ENCODE peak calls at places on chromosomes 11 and 22, in eight cellular contexts. J is BJ, G is T-cell, C is transverse colon, E is dermis blood vessel endothelial cell, W is left cardiac atrium, T is RWPE1, U is GM03348. D is an unnamed sample.

GRCh38 chr11:103395612-103396011 is 286.4 kb downstream of the DYNC2H1 start:
- DNase-seq in C (no peak), J (no peak), T (peak), E (peak), W (no peak), G (no peak), U (peak), D (peak)

GRCh38 chr11:1863352-1864215 is 10.7 kb downstream of the LSP1 start:
- DNase-seq in T (peak), C (peak), E (peak), G (no peak), U (peak), J (peak), W (peak), D (no peak)

GRCh38 chr22:37189011-37189466 is 992 bp upstream of the C1QTNF6 start:
- DNase-seq in J (no peak), G (no peak), W (peak), T (no peak), U (no peak), C (no peak), E (peak), D (no peak)

GRCh38 chr22:47690166-47690565 is 927.7 kb downstream of the TBC1D22A start:
- DNase-seq in W (no peak), E (no peak), C (no peak), G (no peak), J (no peak), U (no peak), T (no peak), D (no peak)

GRCh38 chr11:45590743-45591142 is 74.7 kb downstream of the CHST1 start:
- DNase-seq in J (no peak), T (no peak), E (peak), W (peak), C (no peak), G (no peak), U (no peak), D (no peak)

GRCh38 chr11:116696381-116696941 is 76.3 kb downstream of the BUD13 start:
- DNase-seq in U (no peak), J (no peak), G (no peak), W (no peak), E (no peak), T (no peak), C (no peak), D (no peak)

GRCh38 chr11:129259950-129260349 is 67.8 kb upstream of the ARHGAP32 start:
- DNase-seq in W (no peak), J (no peak), U (no peak), E (no peak), G (no peak), T (no peak), C (no peak), D (no peak)

GRCh38 chr11:65488273-65489058 is 10.4 kb upstream of the MALAT1 start:
- DNase-seq in T (no peak), G (no peak), U (no peak), J (no peak), W (peak), E (peak), C (peak), D (no peak)

GRCh38 chr11:17512101-17512500 is 32.1 kb downstream of the USH1C start:
- DNase-seq in G (no peak), T (no peak), W (no peak), C (no peak), U (no peak), J (no peak), E (no peak), D (no peak)

GRCh38 chr11:127564803-127565202 is 564.2 kb upstream of the KIRREL3 start:
- DNase-seq in C (no peak), E (no peak), J (no peak), W (no peak), T (no peak), G (no peak), U (no peak), D (no peak)

GRCh38 chr11:94185387-94186084 is 56.9 kb downstream of the PANX1 start:
- DNase-seq in W (no peak), C (no peak), G (no peak), E (no peak), T (no peak), U (peak), J (peak), D (no peak)

GRCh38 chr22:34971456-34971855 is 94.5 kb upstream of the ISX start:
- DNase-seq in C (no peak), G (no peak), J (no peak), W (no peak), T (no peak), E (no peak), U (no peak), D (no peak)

GRCh38 chr22:29382575-29383328 is 5.6 kb downstream of the AP1B1 start:
- DNase-seq in J (no peak), G (no peak), U (no peak), W (no peak), C (peak), E (peak), T (no peak), D (no peak)

GRCh38 chr11:70545626-70545945 is 147.3 kb downstream of the CTTN start:
- DNase-seq in G (no peak), E (no peak), T (no peak), J (no peak), U (no peak), W (no peak), C (no peak), D (no peak)

GRCh38 chr11:128575174-128575955 is 12.0 kb downstream of the ETS1 start:
- DNase-seq in U (no peak), E (no peak), G (no peak), C (no peak), W (no peak), J (no peak), T (no peak), D (no peak)

GRCh38 chr11:45556851-45557707 is 108.3 kb downstream of the CHST1 start:
- DNase-seq in W (no peak), E (no peak), U (no peak), C (no peak), T (peak), J (no peak), G (no peak), D (no peak)

GRCh38 chr11:66015936-66016792 is 4.4 kb downstream of the CST6 start:
- DNase-seq in W (no peak), C (no peak), T (no peak), U (no peak), J (no peak), G (no peak), E (no peak), D (no peak)

GRCh38 chr11:77072851-77073327 is 6.1 kb downstream of the CAPN5 start:
- DNase-seq in C (no peak), U (no peak), T (no peak), G (no peak), E (no peak), J (no peak), W (no peak), D (no peak)

GRCh38 chr11:94602430-94603372 is 35.5 kb downstream of the PIWIL4 start:
- DNase-seq in T (peak), U (peak), J (no peak), W (peak), G (peak), E (no peak), C (peak), D (peak)

GRCh38 chr11:100684101-100685065 is 2.7 kb upstream of the ARHGAP42 start:
- DNase-seq in W (no peak), C (no peak), J (no peak), E (peak), U (no peak), G (no peak), T (peak), D (no peak)

GRCh38 chr11:86176165-86176884 is 68.2 kb upstream of the EED start:
- DNase-seq in J (no peak), U (no peak), E (peak), G (no peak), C (no peak), T (no peak), W (no peak), D (no peak)

GRCh38 chr11:15111215-15111614 is 3.5 kb upstream of the INSC start:
- DNase-seq in U (no peak), W (no peak), T (no peak), E (no peak), J (no peak), G (no peak), C (no peak), D (no peak)

GRCh38 chr22:31090217-31091085 is 9.3 kb downstream of the SMTN start:
- DNase-seq in C (peak), T (no peak), J (no peak), E (no peak), U (no peak), G (no peak), W (no peak), D (no peak)

GRCh38 chr11:121024989-121025388 is 1.1 kb downstream of the TBCEL start:
- DNase-seq in G (no peak), U (peak), C (no peak), J (no peak), E (no peak), W (peak), T (peak), D (peak)

GRCh38 chr22:30201970-30202369 is 44.6 kb downstream of the LIF start:
- DNase-seq in U (no peak), J (no peak), W (no peak), C (no peak), T (no peak), E (no peak), G (no peak), D (no peak)

GRCh38 chr11:95338430-95338991 is 107.5 kb upstream of the SESN3 start:
- DNase-seq in G (no peak), T (no peak), U (no peak), W (peak), E (peak), C (peak), J (no peak), D (no peak)

GRCh38 chr11:1051356-1052132 is 15.0 kb upstream of the MUC6 start:
- DNase-seq in G (no peak), C (no peak), W (peak), J (no peak), E (no peak), U (no peak), T (no peak), D (no peak)

GRCh38 chr11:12243511-12243910 is 133.1 kb downstream of the MICAL2 start:
- DNase-seq in W (no peak), E (no peak), U (no peak), C (no peak), J (no peak), G (no peak), T (no peak), D (no peak)

GRCh38 chr11:128474036-128474874 is 113.1 kb downstream of the ETS1 start:
- DNase-seq in C (no peak), U (no peak), E (peak), T (no peak), G (no peak), W (no peak), J (no peak), D (no peak)

GRCh38 chr11:69797156-69797555 is 22.0 kb upstream of the FGF4 start:
- DNase-seq in W (no peak), E (no peak), G (no peak), J (no peak), U (no peak), C (no peak), T (no peak), D (no peak)

D was measured in epithelial cell of proximal tubule.